ENCODE peak calls at places on chromosomes 12 and 14, in eight cellular contexts. Y is neural crest cell; U is Ammon's horn; F is cardiac muscle cell; X is bronchial epithelial cell; N is CD4-positive, CD25-positive, alpha-beta regulatory T cell; J is NCI-H1105; K is H54. T is an unnamed sample.

GRCh38 chr14:55336691-55337090 is 65.5 kb downstream of the FBXO34 start:
- DNase-seq in K (no peak), F (no peak), Y (no peak), J (no peak), N (no peak), U (no peak), X (no peak), T (no peak)

GRCh38 chr12:53185582-53186153 is 4.9 kb upstream of the CSAD start:
- DNase-seq in N (no peak), U (no peak), J (no peak), F (no peak), Y (no peak), X (no peak), K (no peak), T (no peak)

GRCh38 chr14:75823334-75823733 is 158.5 kb downstream of the TGFB3 start:
- DNase-seq in U (no peak), F (peak), K (no peak), J (no peak), N (no peak), X (no peak), Y (no peak), T (no peak)

GRCh38 chr12:459050-459429 is 699 bp upstream of the B4GALNT3 start:
- DNase-seq in F (no peak), J (no peak), N (no peak), U (no peak), Y (no peak), K (no peak), X (no peak), T (no peak)

GRCh38 chr12:122528992-122529391 is 1.9 kb downstream of the KNTC1 start:
- DNase-seq in J (no peak), K (no peak), X (no peak), N (no peak), F (no peak), U (no peak), Y (no peak), T (no peak)

GRCh38 chr14:90573385-90574105 is 176.7 kb downstream of the CALM1 start:
- DNase-seq in N (no peak), U (no peak), F (peak), Y (no peak), X (no peak), J (no peak), K (no peak), T (no peak)

GRCh38 chr12:114691810-114692557 is 8.0 kb upstream of the TBX3 start:
- DNase-seq in F (no peak), K (no peak), X (no peak), U (no peak), N (no peak), J (no peak), Y (no peak), T (no peak)

GRCh38 chr12:3076730-3077571 is at the start of gene TSPAN9:
- DNase-seq in Y (peak), U (peak), K (peak), J (peak), N (peak), F (peak), X (peak), T (peak)

GRCh38 chr14:75831971-75832370 is 149.8 kb downstream of the TGFB3 start:
- DNase-seq in J (peak), X (peak), Y (no peak), F (no peak), N (no peak), U (no peak), K (no peak), T (peak)

GRCh38 chr12:958449-959123 is 9.1 kb upstream of the RAD52 start:
- DNase-seq in K (no peak), Y (no peak), F (peak), N (no peak), U (no peak), J (no peak), X (peak), T (no peak)

GRCh38 chr12:50934371-50934851 is 17.9 kb upstream of the HIGD1C start:
- DNase-seq in F (peak), J (no peak), N (no peak), X (peak), Y (no peak), K (no peak), U (peak), T (no peak)

GRCh38 chr12:19003110-19003509 is 126.4 kb upstream of the PLEKHA5 start:
- DNase-seq in N (no peak), F (peak), X (no peak), Y (no peak), K (no peak), J (no peak), U (no peak), T (no peak)

GRCh38 chr14:33611405-33612183 is 339.3 kb downstream of the EGLN3 start:
- DNase-seq in K (no peak), J (no peak), U (no peak), F (peak), N (no peak), X (peak), Y (no peak), T (peak)

GRCh38 chr14:72907886-72908285 is 14.0 kb upstream of the DPF3 start:
- DNase-seq in J (no peak), X (peak), K (peak), N (no peak), U (no peak), F (peak), Y (no peak), T (peak)

GRCh38 chr14:54599932-54600331 is 33.0 kb downstream of the SAMD4A start:
- DNase-seq in N (no peak), U (no peak), F (no peak), K (no peak), Y (no peak), J (no peak), X (peak), T (no peak)

GRCh38 chr14:29529418-29529817 is 398.2 kb downstream of the PRKD1 start:
- DNase-seq in J (no peak), X (no peak), U (no peak), N (no peak), Y (peak), F (peak), K (no peak), T (no peak)

GRCh38 chr14:91311284-91311662 is 66.8 kb upstream of the GPR68 start:
- DNase-seq in K (no peak), F (no peak), Y (no peak), N (peak), U (no peak), J (no peak), X (no peak), T (no peak)

GRCh38 chr12:43143278-43143677 is 408.7 kb downstream of the ADAMTS20 start:
- DNase-seq in K (no peak), N (no peak), J (no peak), X (no peak), U (no peak), F (no peak), Y (no peak), T (no peak)

GRCh38 chr12:51874013-51874412 is 13.9 kb upstream of the ANKRD33 start:
- DNase-seq in N (no peak), Y (no peak), K (no peak), X (no peak), U (no peak), F (no peak), J (no peak), T (no peak)

T was measured in RWPE1.